ENCODE peak calls at places on chromosomes 13 and 19, in seven cellular contexts. One of them, this sample, is unnamed.

GRCh38 chr13:79482271-79482970 is 1.5 kb downstream of the NDFIP2 start:
- DNase-seq in ovary: no peak
- DNase-seq in body of pancreas: no peak
- DNase-seq in endothelial cell of umbilical vein: no peak
- DNase-seq in CD8-positive, alpha-beta T cell: no peak
- DNase-seq in lower lobe of right lung: no peak
- DNase-seq in cardiac muscle cell: no peak
- DNase-seq in this sample: no peak

GRCh38 chr13:105446197-105446596 is 1089.3 kb downstream of the EFNB2 start:
- DNase-seq in body of pancreas: no peak
- DNase-seq in lower lobe of right lung: no peak
- DNase-seq in ovary: no peak
- DNase-seq in CD8-positive, alpha-beta T cell: no peak
- DNase-seq in endothelial cell of umbilical vein: no peak
- DNase-seq in cardiac muscle cell: no peak
- DNase-seq in this sample: no peak

GRCh38 chr19:44993926-44994537 is 7.2 kb upstream of the RELB start:
- DNase-seq in body of pancreas: no peak
- DNase-seq in lower lobe of right lung: no peak
- DNase-seq in cardiac muscle cell: no peak
- DNase-seq in endothelial cell of umbilical vein: no peak
- DNase-seq in CD8-positive, alpha-beta T cell: no peak
- DNase-seq in ovary: no peak
- DNase-seq in this sample: no peak

GRCh38 chr19:46349311-46349993 is 2.6 kb downstream of the PPP5C start:
- DNase-seq in cardiac muscle cell: peak; percentile 28
- DNase-seq in lower lobe of right lung: peak; percentile 48
- DNase-seq in endothelial cell of umbilical vein: no peak
- DNase-seq in CD8-positive, alpha-beta T cell: no peak
- DNase-seq in body of pancreas: no peak
- DNase-seq in ovary: no peak
- DNase-seq in this sample: no peak

GRCh38 chr13:89726690-89727435 is 1620.6 kb upstream of the MIR17HG start:
- DNase-seq in lower lobe of right lung: no peak
- DNase-seq in CD8-positive, alpha-beta T cell: no peak
- DNase-seq in endothelial cell of umbilical vein: peak; percentile 87
- DNase-seq in ovary: no peak
- DNase-seq in cardiac muscle cell: no peak
- DNase-seq in body of pancreas: no peak
- DNase-seq in this sample: no peak

GRCh38 chr19:6213266-6213595 is 66.5 kb downstream of the MLLT1 start:
- DNase-seq in endothelial cell of umbilical vein: no peak
- DNase-seq in cardiac muscle cell: no peak
- DNase-seq in CD8-positive, alpha-beta T cell: no peak
- DNase-seq in body of pancreas: no peak
- DNase-seq in lower lobe of right lung: peak; percentile 42
- DNase-seq in ovary: no peak
- DNase-seq in this sample: no peak

GRCh38 chr19:8306235-8307054 is 1.7 kb downstream of the CD320 start:
- DNase-seq in body of pancreas: peak; percentile 1
- DNase-seq in lower lobe of right lung: peak; percentile 42
- DNase-seq in ovary: peak; percentile 11
- DNase-seq in CD8-positive, alpha-beta T cell: no peak
- DNase-seq in cardiac muscle cell: no peak
- DNase-seq in endothelial cell of umbilical vein: no peak
- DNase-seq in this sample: no peak

GRCh38 chr13:31110169-31110568 is 51.5 kb downstream of the HSPH1 start:
- DNase-seq in ovary: no peak
- DNase-seq in lower lobe of right lung: no peak
- DNase-seq in body of pancreas: no peak
- DNase-seq in CD8-positive, alpha-beta T cell: no peak
- DNase-seq in endothelial cell of umbilical vein: no peak
- DNase-seq in cardiac muscle cell: no peak
- DNase-seq in this sample: no peak

GRCh38 chr13:25085125-25085742 is 10.7 kb upstream of the PABPC3 start:
- DNase-seq in body of pancreas: peak; percentile 38
- DNase-seq in CD8-positive, alpha-beta T cell: no peak
- DNase-seq in ovary: no peak
- DNase-seq in cardiac muscle cell: peak; percentile 71
- DNase-seq in lower lobe of right lung: no peak
- DNase-seq in endothelial cell of umbilical vein: peak; percentile 27
- DNase-seq in this sample: peak; percentile 60

GRCh38 chr19:53881482-53882390 is at the start of gene PRKCG:
- DNase-seq in cardiac muscle cell: peak; percentile 84
- DNase-seq in body of pancreas: peak; percentile 54
- DNase-seq in CD8-positive, alpha-beta T cell: peak; percentile 53
- DNase-seq in lower lobe of right lung: peak; percentile 62
- DNase-seq in ovary: no peak
- DNase-seq in endothelial cell of umbilical vein: no peak
- DNase-seq in this sample: peak; percentile 89

GRCh38 chr19:50628146-50628545 is 11.5 kb downstream of the SYT3 start:
- DNase-seq in ovary: no peak
- DNase-seq in body of pancreas: no peak
- DNase-seq in lower lobe of right lung: no peak
- DNase-seq in cardiac muscle cell: no peak
- DNase-seq in CD8-positive, alpha-beta T cell: no peak
- DNase-seq in endothelial cell of umbilical vein: no peak
- DNase-seq in this sample: no peak
- TF ChIP-seq CTCF in ovary: no peak
- TF ChIP-seq CTCF in body of pancreas: no peak
- TF ChIP-seq CTCF in lower lobe of right lung: no peak
- TF ChIP-seq CTCF in cardiac muscle cell: no peak
- TF ChIP-seq CTCF in CD8-positive, alpha-beta T cell: no peak
- TF ChIP-seq CTCF in endothelial cell of umbilical vein: no peak
- TF ChIP-seq CTCF in this sample: no peak

GRCh38 chr13:67228909-67229308 is 1.2 kb downstream of the PCDH9 start:
- DNase-seq in endothelial cell of umbilical vein: peak; percentile 33
- DNase-seq in body of pancreas: no peak
- DNase-seq in CD8-positive, alpha-beta T cell: no peak
- DNase-seq in cardiac muscle cell: no peak
- DNase-seq in ovary: no peak
- DNase-seq in lower lobe of right lung: no peak
- DNase-seq in this sample: no peak

GRCh38 chr13:67228031-67228430 is 2.1 kb downstream of the PCDH9 start:
- DNase-seq in CD8-positive, alpha-beta T cell: no peak
- DNase-seq in endothelial cell of umbilical vein: no peak
- DNase-seq in body of pancreas: no peak
- DNase-seq in ovary: no peak
- DNase-seq in lower lobe of right lung: no peak
- DNase-seq in cardiac muscle cell: no peak
- DNase-seq in this sample: no peak

GRCh38 chr13:67225252-67226159 is 4.6 kb downstream of the PCDH9 start:
- DNase-seq in cardiac muscle cell: no peak
- DNase-seq in lower lobe of right lung: no peak
- DNase-seq in CD8-positive, alpha-beta T cell: no peak
- DNase-seq in body of pancreas: no peak
- DNase-seq in endothelial cell of umbilical vein: no peak
- DNase-seq in ovary: no peak
- DNase-seq in this sample: no peak

GRCh38 chr13:67227131-67227983 is 2.8 kb downstream of the PCDH9 start:
- DNase-seq in CD8-positive, alpha-beta T cell: no peak
- DNase-seq in ovary: no peak
- DNase-seq in endothelial cell of umbilical vein: no peak
- DNase-seq in body of pancreas: no peak
- DNase-seq in cardiac muscle cell: no peak
- DNase-seq in lower lobe of right lung: no peak
- DNase-seq in this sample: no peak

GRCh38 chr13:67226686-67227085 is 3.5 kb downstream of the PCDH9 start:
- DNase-seq in body of pancreas: no peak
- DNase-seq in ovary: no peak
- DNase-seq in endothelial cell of umbilical vein: no peak
- DNase-seq in CD8-positive, alpha-beta T cell: no peak
- DNase-seq in cardiac muscle cell: no peak
- DNase-seq in lower lobe of right lung: no peak
- DNase-seq in this sample: no peak
- H3K4me1 ChIP-seq in body of pancreas: no peaks in the 10 kb centered on the region
- H3K4me1 ChIP-seq in ovary: no peaks in the 10 kb centered on the region
- H3K4me1 ChIP-seq in endothelial cell of umbilical vein: peaks cover 21% of the 10 kb centered on the region
- H3K4me1 ChIP-seq in CD8-positive, alpha-beta T cell: peaks cover 14% of the 10 kb centered on the region
- H3K4me1 ChIP-seq in cardiac muscle cell: peaks cover 15% of the 10 kb centered on the region
- H3K4me1 ChIP-seq in lower lobe of right lung: peaks cover 17% of the 10 kb centered on the region
- H3K4me1 ChIP-seq in this sample: no peaks in the 10 kb centered on the region

DNA sequence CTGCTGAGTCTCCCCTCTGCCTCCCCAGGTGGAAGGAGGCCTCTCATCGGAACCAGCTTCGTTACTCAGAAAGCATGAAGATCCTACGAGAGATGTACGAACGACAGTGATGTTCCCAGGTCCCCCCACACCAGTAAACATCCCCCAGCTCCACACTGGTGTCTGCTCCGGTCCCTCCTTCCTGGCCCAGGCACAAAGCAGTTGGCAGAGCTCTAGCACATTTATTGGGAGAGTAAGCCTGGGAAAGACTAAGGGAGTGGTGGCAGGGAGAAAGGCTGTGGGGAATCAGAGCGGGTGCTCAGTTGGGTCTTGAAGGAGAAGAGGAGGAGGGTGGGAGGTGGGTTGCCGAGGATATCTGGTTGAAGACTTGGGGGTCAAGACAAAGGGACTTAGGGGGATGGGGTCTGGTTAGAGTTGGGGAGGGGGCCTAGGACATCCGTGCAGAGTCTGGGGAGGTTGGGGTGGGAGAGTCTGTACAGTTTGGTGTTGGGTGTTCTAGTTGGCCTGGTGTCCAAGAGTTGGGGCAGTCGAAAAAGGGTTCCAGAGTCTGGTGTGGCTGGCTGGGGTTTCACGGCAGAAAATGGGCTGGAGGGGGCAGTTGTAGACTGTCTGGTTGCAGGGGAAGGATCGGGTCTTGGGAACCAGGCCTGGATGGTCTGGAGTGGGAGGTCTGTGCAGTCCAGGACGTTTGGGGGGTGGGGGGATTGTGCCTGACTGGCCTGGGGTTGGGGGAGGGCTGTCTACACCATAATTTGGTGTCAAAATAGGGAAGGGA is 2.3 kb downstream of the HSPB6 start:
- DNase-seq in CD8-positive, alpha-beta T cell: no peak
- DNase-seq in ovary: no peak
- DNase-seq in lower lobe of right lung: no peak
- DNase-seq in body of pancreas: no peak
- DNase-seq in endothelial cell of umbilical vein: no peak
- DNase-seq in cardiac muscle cell: no peak
- DNase-seq in this sample: no peak
- H3K4me3 ChIP-seq in CD8-positive, alpha-beta T cell: no peak overlapping the region
- H3K4me3 ChIP-seq in ovary: peak overlapping the region; percentile 37
- H3K4me3 ChIP-seq in lower lobe of right lung: peak overlapping the region; percentile 99
- H3K4me3 ChIP-seq in body of pancreas: no peak overlapping the region
- H3K4me3 ChIP-seq in endothelial cell of umbilical vein: no peak overlapping the region
- H3K4me3 ChIP-seq in cardiac muscle cell: no peak overlapping the region
- H3K4me3 ChIP-seq in this sample: no peak overlapping the region

GRCh38 chr13:59263531-59263930 is 900.2 kb downstream of the DIAPH3 start:
- DNase-seq in endothelial cell of umbilical vein: no peak
- DNase-seq in CD8-positive, alpha-beta T cell: no peak
- DNase-seq in ovary: no peak
- DNase-seq in lower lobe of right lung: no peak
- DNase-seq in cardiac muscle cell: no peak
- DNase-seq in body of pancreas: no peak
- DNase-seq in this sample: no peak

GRCh38 chr13:59266478-59267063 is 897.2 kb downstream of the DIAPH3 start:
- DNase-seq in endothelial cell of umbilical vein: peak; percentile 84
- DNase-seq in CD8-positive, alpha-beta T cell: no peak
- DNase-seq in cardiac muscle cell: no peak
- DNase-seq in body of pancreas: no peak
- DNase-seq in lower lobe of right lung: no peak
- DNase-seq in ovary: no peak
- DNase-seq in this sample: no peak

GRCh38 chr13:59259416-59260000 is 904.2 kb downstream of the DIAPH3 start:
- DNase-seq in endothelial cell of umbilical vein: no peak
- DNase-seq in CD8-positive, alpha-beta T cell: no peak
- DNase-seq in body of pancreas: no peak
- DNase-seq in lower lobe of right lung: no peak
- DNase-seq in cardiac muscle cell: no peak
- DNase-seq in ovary: no peak
- DNase-seq in this sample: no peak

GRCh38 chr13:59261928-59262488 is 901.7 kb downstream of the DIAPH3 start:
- DNase-seq in ovary: no peak
- DNase-seq in lower lobe of right lung: no peak
- DNase-seq in CD8-positive, alpha-beta T cell: no peak
- DNase-seq in body of pancreas: no peak
- DNase-seq in endothelial cell of umbilical vein: peak; percentile 16
- DNase-seq in cardiac muscle cell: peak; percentile 60
- DNase-seq in this sample: no peak
- TF ChIP-seq CTCF in ovary: no peak
- TF ChIP-seq CTCF in lower lobe of right lung: no peak
- TF ChIP-seq CTCF in CD8-positive, alpha-beta T cell: no peak
- TF ChIP-seq CTCF in body of pancreas: peak; percentile 32
- TF ChIP-seq CTCF in endothelial cell of umbilical vein: no peak
- TF ChIP-seq CTCF in cardiac muscle cell: peak; percentile 72
- TF ChIP-seq CTCF in this sample: peak; percentile 24

GRCh38 chr13:99507054-99507453 is 5.8 kb downstream of the TM9SF2 start:
- DNase-seq in lower lobe of right lung: no peak
- DNase-seq in ovary: no peak
- DNase-seq in CD8-positive, alpha-beta T cell: no peak
- DNase-seq in cardiac muscle cell: no peak
- DNase-seq in endothelial cell of umbilical vein: no peak
- DNase-seq in body of pancreas: no peak
- DNase-seq in this sample: no peak
- H3K4me1 ChIP-seq in lower lobe of right lung: peaks cover 69% of the 10 kb centered on the region
- H3K4me1 ChIP-seq in ovary: peaks cover 3% of the 10 kb centered on the region
- H3K4me1 ChIP-seq in CD8-positive, alpha-beta T cell: peaks cover 44% of the 10 kb centered on the region
- H3K4me1 ChIP-seq in cardiac muscle cell: peaks cover 14% of the 10 kb centered on the region
- H3K4me1 ChIP-seq in endothelial cell of umbilical vein: peaks cover 23% of the 10 kb centered on the region
- H3K4me1 ChIP-seq in body of pancreas: peaks cover 55% of the 10 kb centered on the region
- H3K4me1 ChIP-seq in this sample: peaks cover 8% of the 10 kb centered on the region

DNA sequence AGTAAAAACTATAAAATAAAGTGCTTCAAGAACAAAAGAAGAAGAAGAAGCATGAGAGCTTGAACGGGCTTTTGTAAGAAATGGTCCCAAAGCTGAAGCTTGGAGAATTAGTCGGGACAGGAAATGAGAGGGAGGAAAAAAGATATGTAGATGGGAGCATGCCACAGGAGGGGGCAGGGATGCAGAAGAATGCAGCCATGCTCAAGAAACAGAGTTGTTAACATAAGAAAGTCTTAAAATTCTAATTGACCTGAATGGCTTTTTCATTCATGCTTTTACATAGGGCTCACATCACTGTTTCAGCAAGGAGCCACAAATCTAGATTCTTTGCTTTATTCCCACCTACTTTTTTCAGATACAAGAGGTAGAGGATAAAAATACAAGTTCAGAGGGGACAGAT is 27.7 kb upstream of the NBEA start:
- DNase-seq in lower lobe of right lung: no peak
- DNase-seq in ovary: no peak
- DNase-seq in cardiac muscle cell: no peak
- DNase-seq in endothelial cell of umbilical vein: no peak
- DNase-seq in body of pancreas: no peak
- DNase-seq in CD8-positive, alpha-beta T cell: no peak
- DNase-seq in this sample: no peak
- H3K4me3 ChIP-seq in lower lobe of right lung: no peak overlapping the region
- H3K4me3 ChIP-seq in ovary: no peak overlapping the region
- H3K4me3 ChIP-seq in cardiac muscle cell: no peak overlapping the region
- H3K4me3 ChIP-seq in endothelial cell of umbilical vein: no peak overlapping the region
- H3K4me3 ChIP-seq in body of pancreas: no peak overlapping the region
- H3K4me3 ChIP-seq in CD8-positive, alpha-beta T cell: no peak overlapping the region
- H3K4me3 ChIP-seq in this sample: no peak overlapping the region

GRCh38 chr19:42313096-42313839 is at the start of gene TMEM145:
- DNase-seq in endothelial cell of umbilical vein: peak; percentile 19
- DNase-seq in body of pancreas: peak; percentile 57
- DNase-seq in CD8-positive, alpha-beta T cell: no peak
- DNase-seq in ovary: peak; percentile 21
- DNase-seq in lower lobe of right lung: no peak
- DNase-seq in cardiac muscle cell: peak; percentile 84
- DNase-seq in this sample: peak; percentile 83
- TF ChIP-seq CTCF in endothelial cell of umbilical vein: peak; percentile 1
- TF ChIP-seq CTCF in body of pancreas: peak; percentile 16
- TF ChIP-seq CTCF in CD8-positive, alpha-beta T cell: no peak
- TF ChIP-seq CTCF in ovary: no peak
- TF ChIP-seq CTCF in lower lobe of right lung: no peak
- TF ChIP-seq CTCF in cardiac muscle cell: peak; percentile 21
- TF ChIP-seq CTCF in this sample: no peak

GRCh38 chr19:1961545-1961878 is 20.5 kb downstream of the CSNK1G2 start:
- DNase-seq in body of pancreas: no peak
- DNase-seq in ovary: no peak
- DNase-seq in CD8-positive, alpha-beta T cell: no peak
- DNase-seq in lower lobe of right lung: no peak
- DNase-seq in cardiac muscle cell: no peak
- DNase-seq in endothelial cell of umbilical vein: no peak
- DNase-seq in this sample: no peak
- H3K4me1 ChIP-seq in body of pancreas: no peaks in the 10 kb centered on the region
- H3K4me1 ChIP-seq in ovary: peaks cover 13% of the 10 kb centered on the region
- H3K4me1 ChIP-seq in CD8-positive, alpha-beta T cell: peaks cover 7% of the 10 kb centered on the region
- H3K4me1 ChIP-seq in lower lobe of right lung: no peaks in the 10 kb centered on the region
- H3K4me1 ChIP-seq in cardiac muscle cell: no peaks in the 10 kb centered on the region
- H3K4me1 ChIP-seq in endothelial cell of umbilical vein: no peaks in the 10 kb centered on the region
- H3K4me1 ChIP-seq in this sample: no peaks in the 10 kb centered on the region

This sample was measured in Caco-2.